ENCODE peak calls at places on chromosomes 12 and 14, in eight cellular contexts. C is C1 segment of cervical spinal cord; Q is germinal center; D is activated T-helper 1 cell treated with Interleukin-2 at 50 U/mL for 16 hours; B is T-helper 1 cell; J is NCI-H774; W is activated T-helper 9 cell treated with anti-CD3 and anti-CD28 coated beads, Interleukin-2, amount 50 U/mL, for 16 hours; L is psoas muscle. P is an unnamed sample.

GRCh38 chr12:49796606-49797451 is 31.4 kb downstream of the NCKAP5L start:
- DNase-seq in W (no peak), C (no peak), Q (no peak), B (no peak), L (no peak), J (no peak), D (no peak), P (no peak)

GRCh38 chr12:52052471-52053186 is 1.4 kb downstream of the NR4A1 start:
- DNase-seq in D (no peak), B (no peak), J (no peak), C (no peak), W (no peak), L (no peak), Q (no peak), P (no peak)

GRCh38 chr14:58730793-58731464 is 93.2 kb downstream of the DACT1 start:
- DNase-seq in L (no peak), J (no peak), W (no peak), Q (no peak), D (no peak), C (no peak), B (no peak), P (no peak)

GRCh38 chr12:131944601-131945251 is 5.0 kb upstream of the EP400 start:
- DNase-seq in B (no peak), C (no peak), J (no peak), L (no peak), W (no peak), D (no peak), Q (no peak), P (no peak)

GRCh38 chr12:31586703-31587102 is 4.2 kb downstream of the DENND5B start:
- DNase-seq in J (no peak), D (no peak), W (no peak), C (no peak), L (no peak), Q (peak), B (no peak), P (no peak)

GRCh38 chr12:46224401-46224800 is 44.4 kb downstream of the SLC38A1 start:
- DNase-seq in D (no peak), L (peak), B (no peak), W (no peak), Q (no peak), C (no peak), J (no peak), P (no peak)

GRCh38 chr14:50031534-50032313 is 84.6 kb downstream of the VCPKMT start:
- DNase-seq in C (no peak), W (no peak), L (no peak), J (no peak), Q (no peak), D (no peak), B (no peak), P (no peak)

GRCh38 chr12:71981149-71981548 is 42.5 kb downstream of the TPH2 start:
- DNase-seq in L (no peak), J (no peak), W (no peak), Q (no peak), C (no peak), B (no peak), D (no peak), P (no peak)

GRCh38 chr12:63064080-63064479 is 86.9 kb downstream of the AVPR1A start:
- DNase-seq in W (no peak), B (no peak), Q (no peak), D (no peak), C (no peak), J (no peak), L (no peak), P (no peak)

GRCh38 chr14:52020866-52021717 is 31.7 kb downstream of the RTRAF start:
- DNase-seq in Q (no peak), W (no peak), D (no peak), B (no peak), L (no peak), C (no peak), J (no peak), P (no peak)

GRCh38 chr14:60266021-60266937 is 17.3 kb downstream of the PPM1A start:
- DNase-seq in C (no peak), B (no peak), J (no peak), D (no peak), L (no peak), W (no peak), Q (peak), P (no peak)

GRCh38 chr12:3304436-3305135 is 186.4 kb upstream of the PRMT8 start:
- DNase-seq in W (no peak), J (peak), B (no peak), L (no peak), Q (no peak), D (no peak), C (no peak), P (peak)

GRCh38 chr14:55291480-55292081 is 20.4 kb downstream of the FBXO34 start:
- DNase-seq in C (no peak), B (no peak), J (no peak), L (no peak), Q (no peak), D (no peak), W (no peak), P (no peak)

GRCh38 chr12:5807538-5808219 is 137.4 kb downstream of the ANO2 start:
- DNase-seq in C (no peak), D (no peak), B (no peak), L (no peak), W (no peak), J (no peak), Q (no peak), P (no peak)

GRCh38 chr12:25151476-25151875 is 43.5 kb downstream of the DNAI7 start:
- DNase-seq in D (no peak), C (no peak), B (no peak), W (no peak), J (no peak), L (no peak), Q (no peak), P (peak)

GRCh38 chr12:12883369-12884001 is 7.9 kb upstream of the GPRC5A start:
- DNase-seq in D (no peak), L (no peak), C (no peak), W (no peak), Q (no peak), J (no peak), B (no peak), P (no peak)

GRCh38 chr12:57370696-57371095 is 60.1 kb downstream of the R3HDM2 start:
- DNase-seq in L (no peak), W (no peak), B (no peak), D (no peak), C (no peak), Q (no peak), J (no peak), P (no peak)

GRCh38 chr14:59321184-59321952 is 132.9 kb downstream of the DAAM1 start:
- DNase-seq in D (no peak), W (no peak), L (no peak), C (no peak), J (no peak), B (no peak), Q (no peak), P (no peak)

GRCh38 chr12:8483081-8483479 is 27.3 kb downstream of the CLEC6A start:
- DNase-seq in L (no peak), C (no peak), D (no peak), B (no peak), W (no peak), J (no peak), Q (no peak), P (no peak)

GRCh38 chr14:98189077-98189476 is 1082.9 kb downstream of the BCL11B start:
- DNase-seq in J (no peak), Q (no peak), W (no peak), B (no peak), L (no peak), C (no peak), D (no peak), P (no peak)

GRCh38 chr12:117125275-117125613 is 26.0 kb upstream of the TESC start:
- DNase-seq in Q (no peak), J (no peak), D (no peak), C (no peak), W (no peak), L (no peak), B (no peak), P (no peak)

GRCh38 chr14:51933191-51933590 is 56.2 kb upstream of the RTRAF start:
- DNase-seq in W (no peak), D (no peak), C (no peak), B (no peak), L (no peak), J (no peak), Q (no peak), P (no peak)

P was measured in T1000.